ENCODE peak calls at places on chromosomes 16 and 17, in ten cellular contexts. One of them, this sample, is unnamed.

GRCh38 chr17:59027750-59028149 is 78.9 kb downstream of the TRIM37 start:
- ATAC-seq in pancreas: no peak
- ATAC-seq in gastroesophageal sphincter: no peak
- ATAC-seq in activated naive CD8-positive, alpha-beta T cell treated with anti-CD3 and anti-CD28 coated beads, Interleukin-2, amount 10 ng/mL, durations not matched to agents 7 days and 5 days: no peak
- ATAC-seq in aorta: no peak
- ATAC-seq in activated CD8-positive, alpha-beta memory T cell treated with anti-CD3 and anti-CD28 coated beads, Interleukin-2, amount 10 ng/mL, durations not matched to agents 7 days and 5 days: no peak
- ATAC-seq in body of pancreas: no peak
- ATAC-seq in effector memory CD8-positive, alpha-beta T cell: no peak
- ATAC-seq in naive B cell: no peak
- ATAC-seq in T-cell: no peak
- ATAC-seq in this sample: no peak

GRCh38 chr17:62749926-62750325 is 58.2 kb downstream of the MARCHF10 start:
- ATAC-seq in activated CD8-positive, alpha-beta memory T cell treated with anti-CD3 and anti-CD28 coated beads, Interleukin-2, amount 10 ng/mL, durations not matched to agents 7 days and 5 days: no peak
- ATAC-seq in aorta: no peak
- ATAC-seq in naive B cell: no peak
- ATAC-seq in body of pancreas: no peak
- ATAC-seq in T-cell: no peak
- ATAC-seq in pancreas: no peak
- ATAC-seq in activated naive CD8-positive, alpha-beta T cell treated with anti-CD3 and anti-CD28 coated beads, Interleukin-2, amount 10 ng/mL, durations not matched to agents 7 days and 5 days: no peak
- ATAC-seq in effector memory CD8-positive, alpha-beta T cell: no peak
- ATAC-seq in gastroesophageal sphincter: no peak
- ATAC-seq in this sample: no peak

GRCh38 chr17:4919511-4920047 is 12.5 kb upstream of the GP1BA start:
- ATAC-seq in body of pancreas: no peak
- ATAC-seq in aorta: no peak
- ATAC-seq in naive B cell: no peak
- ATAC-seq in effector memory CD8-positive, alpha-beta T cell: no peak
- ATAC-seq in T-cell: no peak
- ATAC-seq in activated CD8-positive, alpha-beta memory T cell treated with anti-CD3 and anti-CD28 coated beads, Interleukin-2, amount 10 ng/mL, durations not matched to agents 7 days and 5 days: no peak
- ATAC-seq in activated naive CD8-positive, alpha-beta T cell treated with anti-CD3 and anti-CD28 coated beads, Interleukin-2, amount 10 ng/mL, durations not matched to agents 7 days and 5 days: no peak
- ATAC-seq in pancreas: no peak
- ATAC-seq in gastroesophageal sphincter: no peak
- ATAC-seq in this sample: peak; percentile 48

GRCh38 chr17:30210366-30210765 is 25.1 kb downstream of the SLC6A4 start:
- ATAC-seq in effector memory CD8-positive, alpha-beta T cell: no peak
- ATAC-seq in activated CD8-positive, alpha-beta memory T cell treated with anti-CD3 and anti-CD28 coated beads, Interleukin-2, amount 10 ng/mL, durations not matched to agents 7 days and 5 days: no peak
- ATAC-seq in gastroesophageal sphincter: no peak
- ATAC-seq in activated naive CD8-positive, alpha-beta T cell treated with anti-CD3 and anti-CD28 coated beads, Interleukin-2, amount 10 ng/mL, durations not matched to agents 7 days and 5 days: no peak
- ATAC-seq in aorta: no peak
- ATAC-seq in body of pancreas: no peak
- ATAC-seq in pancreas: no peak
- ATAC-seq in naive B cell: no peak
- ATAC-seq in T-cell: no peak
- ATAC-seq in this sample: no peak

GRCh38 chr17:46742539-46743270 is 75.8 kb downstream of the WNT3 start:
- ATAC-seq in activated CD8-positive, alpha-beta memory T cell treated with anti-CD3 and anti-CD28 coated beads, Interleukin-2, amount 10 ng/mL, durations not matched to agents 7 days and 5 days: no peak
- ATAC-seq in T-cell: no peak
- ATAC-seq in body of pancreas: peak; percentile 27
- ATAC-seq in gastroesophageal sphincter: no peak
- ATAC-seq in aorta: no peak
- ATAC-seq in naive B cell: no peak
- ATAC-seq in pancreas: no peak
- ATAC-seq in effector memory CD8-positive, alpha-beta T cell: no peak
- ATAC-seq in activated naive CD8-positive, alpha-beta T cell treated with anti-CD3 and anti-CD28 coated beads, Interleukin-2, amount 10 ng/mL, durations not matched to agents 7 days and 5 days: no peak
- ATAC-seq in this sample: peak; percentile 96

GRCh38 chr16:12061336-12062055 is 85.0 kb downstream of the SNX29 start:
- ATAC-seq in body of pancreas: no peak
- ATAC-seq in pancreas: no peak
- ATAC-seq in aorta: no peak
- ATAC-seq in T-cell: no peak
- ATAC-seq in naive B cell: no peak
- ATAC-seq in effector memory CD8-positive, alpha-beta T cell: no peak
- ATAC-seq in activated CD8-positive, alpha-beta memory T cell treated with anti-CD3 and anti-CD28 coated beads, Interleukin-2, amount 10 ng/mL, durations not matched to agents 7 days and 5 days: no peak
- ATAC-seq in activated naive CD8-positive, alpha-beta T cell treated with anti-CD3 and anti-CD28 coated beads, Interleukin-2, amount 10 ng/mL, durations not matched to agents 7 days and 5 days: no peak
- ATAC-seq in gastroesophageal sphincter: no peak
- ATAC-seq in this sample: no peak

GRCh38 chr16:82220541-82220940 is 50.5 kb upstream of the MPHOSPH6 start:
- ATAC-seq in aorta: no peak
- ATAC-seq in naive B cell: no peak
- ATAC-seq in effector memory CD8-positive, alpha-beta T cell: no peak
- ATAC-seq in activated CD8-positive, alpha-beta memory T cell treated with anti-CD3 and anti-CD28 coated beads, Interleukin-2, amount 10 ng/mL, durations not matched to agents 7 days and 5 days: no peak
- ATAC-seq in activated naive CD8-positive, alpha-beta T cell treated with anti-CD3 and anti-CD28 coated beads, Interleukin-2, amount 10 ng/mL, durations not matched to agents 7 days and 5 days: no peak
- ATAC-seq in gastroesophageal sphincter: no peak
- ATAC-seq in body of pancreas: no peak
- ATAC-seq in pancreas: no peak
- ATAC-seq in T-cell: no peak
- ATAC-seq in this sample: no peak

GRCh38 chr16:50604065-50604418 is 55.8 kb downstream of the NKD1 start:
- ATAC-seq in aorta: no peak
- ATAC-seq in gastroesophageal sphincter: no peak
- ATAC-seq in activated CD8-positive, alpha-beta memory T cell treated with anti-CD3 and anti-CD28 coated beads, Interleukin-2, amount 10 ng/mL, durations not matched to agents 7 days and 5 days: no peak
- ATAC-seq in body of pancreas: no peak
- ATAC-seq in naive B cell: no peak
- ATAC-seq in activated naive CD8-positive, alpha-beta T cell treated with anti-CD3 and anti-CD28 coated beads, Interleukin-2, amount 10 ng/mL, durations not matched to agents 7 days and 5 days: no peak
- ATAC-seq in effector memory CD8-positive, alpha-beta T cell: no peak
- ATAC-seq in pancreas: no peak
- ATAC-seq in T-cell: no peak
- ATAC-seq in this sample: no peak

GRCh38 chr17:43753488-43754129 is 5.0 kb downstream of the SOST start:
- ATAC-seq in pancreas: no peak
- ATAC-seq in gastroesophageal sphincter: no peak
- ATAC-seq in activated naive CD8-positive, alpha-beta T cell treated with anti-CD3 and anti-CD28 coated beads, Interleukin-2, amount 10 ng/mL, durations not matched to agents 7 days and 5 days: no peak
- ATAC-seq in activated CD8-positive, alpha-beta memory T cell treated with anti-CD3 and anti-CD28 coated beads, Interleukin-2, amount 10 ng/mL, durations not matched to agents 7 days and 5 days: peak; percentile 63
- ATAC-seq in T-cell: no peak
- ATAC-seq in body of pancreas: no peak
- ATAC-seq in aorta: no peak
- ATAC-seq in naive B cell: no peak
- ATAC-seq in effector memory CD8-positive, alpha-beta T cell: peak; percentile 64
- ATAC-seq in this sample: peak; percentile 18

GRCh38 chr16:75911896-75912295 is 185.6 kb upstream of the CPHXL start:
- ATAC-seq in body of pancreas: no peak
- ATAC-seq in naive B cell: no peak
- ATAC-seq in effector memory CD8-positive, alpha-beta T cell: no peak
- ATAC-seq in gastroesophageal sphincter: no peak
- ATAC-seq in T-cell: no peak
- ATAC-seq in activated naive CD8-positive, alpha-beta T cell treated with anti-CD3 and anti-CD28 coated beads, Interleukin-2, amount 10 ng/mL, durations not matched to agents 7 days and 5 days: no peak
- ATAC-seq in pancreas: no peak
- ATAC-seq in aorta: no peak
- ATAC-seq in activated CD8-positive, alpha-beta memory T cell treated with anti-CD3 and anti-CD28 coated beads, Interleukin-2, amount 10 ng/mL, durations not matched to agents 7 days and 5 days: no peak
- ATAC-seq in this sample: no peak

GRCh38 chr16:16042076-16042475 is 92.7 kb downstream of the ABCC1 start:
- ATAC-seq in aorta: no peak
- ATAC-seq in T-cell: no peak
- ATAC-seq in naive B cell: no peak
- ATAC-seq in pancreas: no peak
- ATAC-seq in gastroesophageal sphincter: no peak
- ATAC-seq in effector memory CD8-positive, alpha-beta T cell: no peak
- ATAC-seq in activated CD8-positive, alpha-beta memory T cell treated with anti-CD3 and anti-CD28 coated beads, Interleukin-2, amount 10 ng/mL, durations not matched to agents 7 days and 5 days: no peak
- ATAC-seq in activated naive CD8-positive, alpha-beta T cell treated with anti-CD3 and anti-CD28 coated beads, Interleukin-2, amount 10 ng/mL, durations not matched to agents 7 days and 5 days: no peak
- ATAC-seq in body of pancreas: no peak
- ATAC-seq in this sample: peak; percentile 88

GRCh38 chr16:4388275-4389021 is 16.8 kb downstream of the VASN start:
- ATAC-seq in aorta: peak; percentile 75
- ATAC-seq in activated naive CD8-positive, alpha-beta T cell treated with anti-CD3 and anti-CD28 coated beads, Interleukin-2, amount 10 ng/mL, durations not matched to agents 7 days and 5 days: no peak
- ATAC-seq in pancreas: no peak
- ATAC-seq in activated CD8-positive, alpha-beta memory T cell treated with anti-CD3 and anti-CD28 coated beads, Interleukin-2, amount 10 ng/mL, durations not matched to agents 7 days and 5 days: no peak
- ATAC-seq in effector memory CD8-positive, alpha-beta T cell: no peak
- ATAC-seq in body of pancreas: no peak
- ATAC-seq in T-cell: no peak
- ATAC-seq in gastroesophageal sphincter: no peak
- ATAC-seq in naive B cell: no peak
- ATAC-seq in this sample: no peak

GRCh38 chr16:67086829-67087228 is 22.9 kb upstream of the PHAF1 start:
- ATAC-seq in effector memory CD8-positive, alpha-beta T cell: no peak
- ATAC-seq in aorta: no peak
- ATAC-seq in body of pancreas: no peak
- ATAC-seq in activated CD8-positive, alpha-beta memory T cell treated with anti-CD3 and anti-CD28 coated beads, Interleukin-2, amount 10 ng/mL, durations not matched to agents 7 days and 5 days: no peak
- ATAC-seq in activated naive CD8-positive, alpha-beta T cell treated with anti-CD3 and anti-CD28 coated beads, Interleukin-2, amount 10 ng/mL, durations not matched to agents 7 days and 5 days: no peak
- ATAC-seq in naive B cell: no peak
- ATAC-seq in T-cell: no peak
- ATAC-seq in gastroesophageal sphincter: no peak
- ATAC-seq in pancreas: no peak
- ATAC-seq in this sample: peak; percentile 22

GRCh38 chr16:81499576-81500380 is 55.2 kb downstream of the CMIP start:
- ATAC-seq in naive B cell: no peak
- ATAC-seq in T-cell: no peak
- ATAC-seq in activated CD8-positive, alpha-beta memory T cell treated with anti-CD3 and anti-CD28 coated beads, Interleukin-2, amount 10 ng/mL, durations not matched to agents 7 days and 5 days: no peak
- ATAC-seq in aorta: no peak
- ATAC-seq in effector memory CD8-positive, alpha-beta T cell: no peak
- ATAC-seq in gastroesophageal sphincter: no peak
- ATAC-seq in pancreas: no peak
- ATAC-seq in body of pancreas: no peak
- ATAC-seq in activated naive CD8-positive, alpha-beta T cell treated with anti-CD3 and anti-CD28 coated beads, Interleukin-2, amount 10 ng/mL, durations not matched to agents 7 days and 5 days: no peak
- ATAC-seq in this sample: peak; percentile 20

GRCh38 chr17:29042679-29043538 is at the start of gene PIPOX:
- ATAC-seq in activated CD8-positive, alpha-beta memory T cell treated with anti-CD3 and anti-CD28 coated beads, Interleukin-2, amount 10 ng/mL, durations not matched to agents 7 days and 5 days: no peak
- ATAC-seq in gastroesophageal sphincter: peak; percentile 25
- ATAC-seq in naive B cell: peak; percentile 87
- ATAC-seq in effector memory CD8-positive, alpha-beta T cell: peak; percentile 17
- ATAC-seq in T-cell: no peak
- ATAC-seq in aorta: peak; percentile 57
- ATAC-seq in pancreas: peak; percentile 24
- ATAC-seq in body of pancreas: peak; percentile 43
- ATAC-seq in activated naive CD8-positive, alpha-beta T cell treated with anti-CD3 and anti-CD28 coated beads, Interleukin-2, amount 10 ng/mL, durations not matched to agents 7 days and 5 days: no peak
- ATAC-seq in this sample: peak; percentile 54

GRCh38 chr17:692116-692515 is 22.5 kb downstream of the VPS53 start:
- ATAC-seq in gastroesophageal sphincter: no peak
- ATAC-seq in pancreas: no peak
- ATAC-seq in effector memory CD8-positive, alpha-beta T cell: no peak
- ATAC-seq in aorta: no peak
- ATAC-seq in activated CD8-positive, alpha-beta memory T cell treated with anti-CD3 and anti-CD28 coated beads, Interleukin-2, amount 10 ng/mL, durations not matched to agents 7 days and 5 days: no peak
- ATAC-seq in activated naive CD8-positive, alpha-beta T cell treated with anti-CD3 and anti-CD28 coated beads, Interleukin-2, amount 10 ng/mL, durations not matched to agents 7 days and 5 days: no peak
- ATAC-seq in T-cell: no peak
- ATAC-seq in naive B cell: no peak
- ATAC-seq in body of pancreas: no peak
- ATAC-seq in this sample: peak; percentile 19

GRCh38 chr17:4643676-4644075 is 2.2 kb upstream of the ALOX15 start:
- ATAC-seq in effector memory CD8-positive, alpha-beta T cell: no peak
- ATAC-seq in body of pancreas: no peak
- ATAC-seq in naive B cell: no peak
- ATAC-seq in pancreas: no peak
- ATAC-seq in T-cell: no peak
- ATAC-seq in activated naive CD8-positive, alpha-beta T cell treated with anti-CD3 and anti-CD28 coated beads, Interleukin-2, amount 10 ng/mL, durations not matched to agents 7 days and 5 days: no peak
- ATAC-seq in aorta: no peak
- ATAC-seq in activated CD8-positive, alpha-beta memory T cell treated with anti-CD3 and anti-CD28 coated beads, Interleukin-2, amount 10 ng/mL, durations not matched to agents 7 days and 5 days: no peak
- ATAC-seq in gastroesophageal sphincter: no peak
- ATAC-seq in this sample: no peak

GRCh38 chr17:35074711-35075707 is 11.5 kb upstream of the RFFL start:
- ATAC-seq in naive B cell: no peak
- ATAC-seq in activated CD8-positive, alpha-beta memory T cell treated with anti-CD3 and anti-CD28 coated beads, Interleukin-2, amount 10 ng/mL, durations not matched to agents 7 days and 5 days: no peak
- ATAC-seq in pancreas: peak; percentile 64
- ATAC-seq in gastroesophageal sphincter: no peak
- ATAC-seq in body of pancreas: peak; percentile 71
- ATAC-seq in effector memory CD8-positive, alpha-beta T cell: no peak
- ATAC-seq in activated naive CD8-positive, alpha-beta T cell treated with anti-CD3 and anti-CD28 coated beads, Interleukin-2, amount 10 ng/mL, durations not matched to agents 7 days and 5 days: no peak
- ATAC-seq in T-cell: no peak
- ATAC-seq in aorta: no peak
- ATAC-seq in this sample: peak; percentile 52